ENCODE peak calls at places on chromosomes 11 and 22, in four cellular contexts. B, P, V and O are unnamed samples.

GRCh38 chr11:96097844-96098421 is 174.0 kb upstream of the MTMR2 start:
- DNase-seq in P (no peak), B (no peak), V (no peak), O (peak)

GRCh38 chr11:9941991-9942390 is 278.1 kb downstream of the SWAP70 start:
- DNase-seq in B (no peak), P (no peak), V (no peak), O (no peak)

GRCh38 chr11:62612366-62613274 is at the start of the genes EML3 and ROM1:
- DNase-seq in B (peak), P (peak), V (peak), O (peak)

GRCh38 chr11:14644396-14645246 is 1.0 kb downstream of the PDE3B start:
- DNase-seq in V (no peak), B (peak), P (no peak), O (peak)

GRCh38 chr11:69700278-69701140 is 3.3 kb downstream of the FGF19 start:
- DNase-seq in V (no peak), P (peak), B (no peak), O (peak)

GRCh38 chr11:1202154-1202775 is 20.6 kb upstream of the MUC5B start:
- DNase-seq in P (peak), B (peak), V (peak), O (no peak)

GRCh38 chr11:78080818-78081495 is 1.3 kb upstream of the NDUFC2 start:
- DNase-seq in V (no peak), P (peak), B (no peak), O (no peak)

GRCh38 chr11:60280412-60280811 is at the start of gene MS4A4A:
- DNase-seq in B (no peak), V (no peak), P (no peak), O (no peak)

GRCh38 chr11:113296447-113297205 is 17.8 kb upstream of the TTC12 start:
- DNase-seq in B (no peak), P (no peak), V (no peak), O (no peak)

GRCh38 chr11:75068559-75068958 is 28.1 kb downstream of the OR2AT4 start:
- DNase-seq in P (no peak), V (no peak), B (no peak), O (no peak)

GRCh38 chr11:36469063-36469462 is 41.0 kb downstream of the TRAF6 start:
- DNase-seq in V (no peak), B (no peak), P (no peak), O (no peak)

GRCh38 chr11:64356498-64357411 is 2.2 kb upstream of the RPS6KA4 start:
- DNase-seq in V (no peak), B (no peak), P (peak), O (peak)

GRCh38 chr11:1749020-1749758 is 1.2 kb downstream of the IFITM10 start:
- DNase-seq in V (no peak), B (no peak), P (peak), O (peak)

GRCh38 chr11:69625476-69625875 is 15.5 kb upstream of the CCND1 start:
- DNase-seq in P (no peak), V (no peak), B (no peak), O (no peak)

GRCh38 chr11:76803811-76804600 is 20.9 kb downstream of the TSKU start:
- DNase-seq in P (peak), B (no peak), V (no peak), O (no peak)

GRCh38 chr11:38221295-38221694 is 1623.3 kb upstream of the RAG2 start:
- DNase-seq in B (no peak), V (no peak), P (no peak), O (no peak)

GRCh38 chr22:39221999-39222686 is 22.6 kb downstream of the PDGFB start:
- DNase-seq in V (no peak), P (no peak), B (no peak), O (no peak)

GRCh38 chr22:40995821-40996220 is 44.6 kb downstream of the RBX1 start:
- DNase-seq in B (no peak), V (no peak), P (no peak), O (no peak)

GRCh38 chr11:28104425-28104824 is 3.5 kb downstream of the KIF18A start:
- DNase-seq in B (no peak), V (no peak), P (no peak), O (no peak)

GRCh38 chr11:133491680-133492383 is 40.5 kb downstream of the OPCML start:
- DNase-seq in V (no peak), P (no peak), B (no peak), O (no peak)

GRCh38 chr11:69153661-69154060 is 2.1 kb upstream of the SMIM38 start:
- DNase-seq in B (no peak), P (no peak), V (no peak), O (no peak)

GRCh38 chr22:20253161-20253560 is 15.0 kb downstream of the RTN4R start:
- DNase-seq in P (no peak), V (no peak), B (no peak), O (no peak)

GRCh38 chr11:78583889-78584288 is 9.2 kb upstream of the NARS2 start:
- DNase-seq in V (no peak), B (no peak), P (no peak), O (no peak)

GRCh38 chr11:62678770-62679696 is at the start of gene UBXN1:
- DNase-seq in B (peak), V (peak), P (peak), O (peak)

GRCh38 chr22:43441216-43441615 is 29.4 kb downstream of the MPPED1 start:
- DNase-seq in V (no peak), P (no peak), B (no peak), O (no peak)

GRCh38 chr11:35799655-35800054 is 137.1 kb downstream of the TRIM44 start:
- DNase-seq in V (no peak), B (no peak), P (no peak), O (no peak)

GRCh38 chr11:121716060-121716459 is 263.3 kb upstream of the SORL1-AS1 start:
- DNase-seq in P (no peak), B (no peak), V (no peak), O (no peak)

GRCh38 chr22:46377566-46378498 is 42.3 kb downstream of the TRMU start:
- DNase-seq in V (no peak), P (peak), B (peak), O (no peak)

GRCh38 chr11:134725939-134726639 is 314.0 kb upstream of the B3GAT1 start:
- DNase-seq in B (peak), V (no peak), P (no peak), O (no peak)

GRCh38 chr11:45879803-45880685 is 5.4 kb upstream of the MAPK8IP1 start:
- DNase-seq in V (no peak), B (no peak), P (no peak), O (no peak)

GRCh38 chr22:50012201-50013181 is at the start of gene IL17REL:
- DNase-seq in V (peak), P (no peak), B (no peak), O (no peak)

GRCh38 chr22:47190957-47191323 is 428.5 kb downstream of the TBC1D22A start:
- DNase-seq in B (no peak), V (no peak), P (no peak), O (no peak)